ENCODE peak calls at places on chromosomes 3 and 15, in five cellular contexts. D is OCI-LY7, I is GM23248, Q is HCT116, B is neural progenitor cell. H is an unnamed sample. For H3K4me1, the result is how much of the 10 kb centered on the place peaks cover.

GRCh38 chr3:155805204-155805801 is 775 bp downstream of the C3orf33 start:
- DNase-seq in B (peak), D (no peak), Q (peak), I (peak), H (no peak)

GRCh38 chr3:167437428-167438139 is 36.3 kb downstream of the SERPINI2 start:
- DNase-seq in B (no peak), I (no peak), D (no peak), Q (no peak), H (peak)

GRCh38 chr15:83764201-83764839 is 110.4 kb downstream of the ADAMTSL3 start:
- DNase-seq in D (no peak), I (no peak), Q (no peak), B (no peak), H (no peak)

GRCh38 chr3:101926594-101927105 is 77.3 kb downstream of the NFKBIZ start:
- DNase-seq in Q (no peak), I (peak), B (no peak), D (no peak), H (no peak)

GRCh38 chr15:86162172-86162591 is 82.5 kb downstream of the AGBL1 start:
- DNase-seq in Q (no peak), I (no peak), B (no peak), D (no peak), H (no peak)

GRCh38 chr15:96087180-96087886 is 243.2 kb upstream of the NR2F2 start:
- DNase-seq in Q (no peak), I (no peak), B (peak), D (no peak), H (peak)

GRCh38 chr3:196990654-196991053 is 22.0 kb upstream of the PIGZ start:
- DNase-seq in B (no peak), D (no peak), Q (no peak), I (no peak), H (no peak)

GRCh38 chr3:70981252-70981933 is 602.1 kb downstream of the FOXP1 start:
- DNase-seq in Q (no peak), B (peak), I (no peak), D (no peak), H (no peak)

GRCh38 chr15:65084500-65085206 is 8.1 kb downstream of the KBTBD13 start:
- DNase-seq in I (no peak), D (no peak), Q (no peak), B (no peak), H (no peak)
- H3K4me1 ChIP-seq in I (under half), D (under half), Q (under half), B (half or more), H (under half)

GRCh38 chr3:152322756-152323155 is 54.0 kb downstream of the MBNL1 start:
- DNase-seq in B (no peak), D (peak), I (peak), Q (no peak), H (no peak)
- TF ChIP-seq EZH2phosphoT487 in B (no peak), D (no peak), I (no peak), Q (no peak), H (no peak)

GRCh38 chr3:150784747-150785125 is 21.8 kb upstream of the SIAH2 start:
- DNase-seq in D (no peak), Q (no peak), I (no peak), B (no peak), H (no peak)
- H3K4me2 ChIP-seq in D (no peak), Q (no peak), I (no peak), B (no peak), H (no peak)

GRCh38 chr3:50256978-50257890 is 11.7 kb upstream of the SEMA3B start:
- DNase-seq in I (peak), D (peak), B (peak), Q (no peak), H (peak)
- H3K4me1 ChIP-seq in I (under half), D (under half), B (under half), Q (under half), H (under half)

H was measured in GM23338.